ENCODE peak calls at places on chromosomes 13 and 19, in four cellular contexts. One of them, this sample, is unnamed.

GRCh38 chr13:39025433-39025839 is 12.5 kb downstream of the PROSER1 start:
- DNase-seq in fibroblast of lung: no peak
- DNase-seq in dorsolateral prefrontal cortex: no peak
- DNase-seq in thyroid gland: no peak
- DNase-seq in this sample: no peak

GRCh38 chr19:5103061-5103701 is 134.3 kb downstream of the KDM4B start:
- DNase-seq in fibroblast of lung: peak
- DNase-seq in dorsolateral prefrontal cortex: no peak
- DNase-seq in thyroid gland: peak
- DNase-seq in this sample: no peak

GRCh38 chr13:67299072-67299635 is 69.0 kb upstream of the PCDH9 start:
- DNase-seq in fibroblast of lung: peak
- DNase-seq in dorsolateral prefrontal cortex: no peak
- DNase-seq in thyroid gland: no peak
- DNase-seq in this sample: no peak

GRCh38 chr19:18713550-18714117 is 30.2 kb downstream of the CRTC1 start:
- DNase-seq in fibroblast of lung: no peak
- DNase-seq in dorsolateral prefrontal cortex: no peak
- DNase-seq in thyroid gland: no peak
- DNase-seq in this sample: no peak

GRCh38 chr13:108947551-108948030 is 318.2 kb downstream of the MYO16 start:
- DNase-seq in fibroblast of lung: peak
- DNase-seq in dorsolateral prefrontal cortex: no peak
- DNase-seq in thyroid gland: no peak
- DNase-seq in this sample: no peak

GRCh38 chr19:28578786-28579505 is 634.0 kb downstream of the UQCRFS1 start:
- DNase-seq in fibroblast of lung: no peak
- DNase-seq in dorsolateral prefrontal cortex: no peak
- DNase-seq in thyroid gland: no peak
- DNase-seq in this sample: no peak

GRCh38 chr19:11418518-11419506 is at the start of gene RGL3:
- DNase-seq in fibroblast of lung: no peak
- DNase-seq in dorsolateral prefrontal cortex: no peak
- DNase-seq in thyroid gland: peak
- DNase-seq in this sample: no peak

GRCh38 chr19:5996102-5996501 is 18.2 kb upstream of the RANBP3 start:
- DNase-seq in fibroblast of lung: no peak
- DNase-seq in dorsolateral prefrontal cortex: no peak
- DNase-seq in thyroid gland: no peak
- DNase-seq in this sample: no peak

GRCh38 chr13:50691682-50692263 is 151.7 kb downstream of the DLEU7 start:
- DNase-seq in fibroblast of lung: peak
- DNase-seq in dorsolateral prefrontal cortex: no peak
- DNase-seq in thyroid gland: no peak
- DNase-seq in this sample: no peak

GRCh38 chr19:46428278-46429141 is at the start of gene PNMA8C:
- DNase-seq in fibroblast of lung: peak
- DNase-seq in dorsolateral prefrontal cortex: peak
- DNase-seq in thyroid gland: peak
- DNase-seq in this sample: no peak

GRCh38 chr19:45474941-45475516 is 7.2 kb downstream of the FOSB start:
- DNase-seq in fibroblast of lung: no peak
- DNase-seq in dorsolateral prefrontal cortex: no peak
- DNase-seq in thyroid gland: peak
- DNase-seq in this sample: no peak

GRCh38 chr19:54156490-54156889 is 3.0 kb downstream of the LENG1 start:
- DNase-seq in fibroblast of lung: no peak
- DNase-seq in dorsolateral prefrontal cortex: no peak
- DNase-seq in thyroid gland: no peak
- DNase-seq in this sample: no peak

GRCh38 chr13:52847322-52847681 is 1.1 kb downstream of the PCDH8 start:
- DNase-seq in fibroblast of lung: no peak
- DNase-seq in dorsolateral prefrontal cortex: no peak
- DNase-seq in thyroid gland: no peak
- DNase-seq in this sample: no peak

GRCh38 chr13:52847682-52848432 is 583 bp downstream of the PCDH8 start:
- DNase-seq in fibroblast of lung: no peak
- DNase-seq in dorsolateral prefrontal cortex: no peak
- DNase-seq in thyroid gland: no peak
- DNase-seq in this sample: no peak

GRCh38 chr13:52845766-52846566 is 2.5 kb downstream of the PCDH8 start:
- DNase-seq in fibroblast of lung: peak
- DNase-seq in dorsolateral prefrontal cortex: no peak
- DNase-seq in thyroid gland: peak
- DNase-seq in this sample: no peak

GRCh38 chr13:52846567-52847321 is 1.7 kb downstream of the PCDH8 start:
- DNase-seq in fibroblast of lung: peak
- DNase-seq in dorsolateral prefrontal cortex: no peak
- DNase-seq in thyroid gland: peak
- DNase-seq in this sample: no peak

DNA sequence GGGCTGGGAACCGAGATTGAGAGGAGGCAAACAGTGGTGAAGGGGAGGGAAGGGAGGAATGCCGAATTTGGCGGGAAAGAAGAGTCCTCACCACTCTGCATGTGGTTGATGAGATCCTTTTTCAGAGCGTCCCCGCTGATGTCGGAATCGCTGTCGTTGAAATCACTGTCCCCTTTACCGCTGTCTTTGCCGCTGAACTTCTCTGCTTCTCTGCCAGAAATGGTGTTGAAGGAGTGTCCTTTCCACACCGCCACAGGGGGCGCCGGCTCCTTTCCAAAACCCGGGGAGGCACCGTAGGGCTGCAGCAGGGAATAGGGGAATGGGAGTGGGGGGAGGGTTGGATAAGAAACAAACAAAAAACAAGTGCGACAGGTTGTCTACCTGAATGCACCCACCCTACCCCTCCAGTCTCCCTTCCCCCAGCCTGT is 3.1 kb downstream of the PCDH8 start:
- DNase-seq in fibroblast of lung: no peak
- DNase-seq in dorsolateral prefrontal cortex: no peak
- DNase-seq in thyroid gland: peak
- DNase-seq in this sample: no peak
- H3K4me3 ChIP-seq in fibroblast of lung: no peak
- H3K4me3 ChIP-seq in dorsolateral prefrontal cortex: peak
- H3K4me3 ChIP-seq in thyroid gland: no peak
- H3K4me3 ChIP-seq in this sample: no peak

GRCh38 chr13:60174113-60174512 is 10.4 kb upstream of the DIAPH3 start:
- DNase-seq in fibroblast of lung: no peak
- DNase-seq in dorsolateral prefrontal cortex: no peak
- DNase-seq in thyroid gland: no peak
- DNase-seq in this sample: no peak

GRCh38 chr13:60165391-60166099 is 1.8 kb upstream of the DIAPH3 start:
- DNase-seq in fibroblast of lung: peak
- DNase-seq in dorsolateral prefrontal cortex: no peak
- DNase-seq in thyroid gland: no peak
- DNase-seq in this sample: no peak

GRCh38 chr13:60170414-60170813 is 6.7 kb upstream of the DIAPH3 start:
- DNase-seq in fibroblast of lung: no peak
- DNase-seq in dorsolateral prefrontal cortex: no peak
- DNase-seq in thyroid gland: no peak
- DNase-seq in this sample: no peak

GRCh38 chr13:60167121-60167520 is 3.4 kb upstream of the DIAPH3 start:
- DNase-seq in fibroblast of lung: no peak
- DNase-seq in dorsolateral prefrontal cortex: no peak
- DNase-seq in thyroid gland: no peak
- DNase-seq in this sample: no peak

GRCh38 chr13:60169239-60170031 is 5.7 kb upstream of the DIAPH3 start:
- DNase-seq in fibroblast of lung: no peak
- DNase-seq in dorsolateral prefrontal cortex: no peak
- DNase-seq in thyroid gland: no peak
- DNase-seq in this sample: no peak
- TF ChIP-seq CTCF in fibroblast of lung: no peak
- TF ChIP-seq CTCF in dorsolateral prefrontal cortex: no peak
- TF ChIP-seq CTCF in thyroid gland: no peak
- TF ChIP-seq CTCF in this sample: no peak

GRCh38 chr13:51827254-51827653 is 17.7 kb downstream of the TMEM272 start:
- DNase-seq in fibroblast of lung: no peak
- DNase-seq in dorsolateral prefrontal cortex: no peak
- DNase-seq in thyroid gland: no peak
- DNase-seq in this sample: no peak
- H3K4me3 ChIP-seq in fibroblast of lung: no peak
- H3K4me3 ChIP-seq in dorsolateral prefrontal cortex: no peak
- H3K4me3 ChIP-seq in thyroid gland: no peak
- H3K4me3 ChIP-seq in this sample: no peak

DNA sequence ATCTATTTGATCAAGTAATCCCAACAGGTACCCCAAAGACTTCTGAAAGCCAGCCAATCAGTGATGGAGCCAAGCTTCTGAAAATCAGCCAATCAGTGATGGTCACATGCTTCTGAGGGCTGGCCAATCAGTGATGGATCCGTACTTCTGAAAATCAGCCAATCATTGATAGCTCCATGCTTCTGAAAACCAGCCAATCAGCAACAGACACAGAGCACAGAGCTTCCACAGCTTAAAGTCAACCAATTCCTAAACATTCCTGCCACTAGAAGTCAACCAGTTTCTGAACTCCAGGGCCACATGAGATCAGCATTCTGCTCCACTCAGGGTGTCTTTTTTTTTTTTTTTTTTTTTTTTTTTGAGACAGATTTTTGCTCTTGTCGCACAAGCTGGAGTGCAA is 8.2 kb upstream of the HSD17B14 start:
- DNase-seq in fibroblast of lung: peak
- DNase-seq in dorsolateral prefrontal cortex: no peak
- DNase-seq in thyroid gland: no peak
- DNase-seq in this sample: no peak
- TF ChIP-seq CTCF in fibroblast of lung: peak
- TF ChIP-seq CTCF in dorsolateral prefrontal cortex: no peak
- TF ChIP-seq CTCF in thyroid gland: no peak
- TF ChIP-seq CTCF in this sample: no peak

GRCh38 chr19:14115761-14116160 is 1.8 kb downstream of the PRKACA start:
- DNase-seq in fibroblast of lung: no peak
- DNase-seq in dorsolateral prefrontal cortex: no peak
- DNase-seq in thyroid gland: no peak
- DNase-seq in this sample: no peak
- H3K4me3 ChIP-seq in fibroblast of lung: peak
- H3K4me3 ChIP-seq in dorsolateral prefrontal cortex: peak
- H3K4me3 ChIP-seq in thyroid gland: no peak
- H3K4me3 ChIP-seq in this sample: peak

DNA sequence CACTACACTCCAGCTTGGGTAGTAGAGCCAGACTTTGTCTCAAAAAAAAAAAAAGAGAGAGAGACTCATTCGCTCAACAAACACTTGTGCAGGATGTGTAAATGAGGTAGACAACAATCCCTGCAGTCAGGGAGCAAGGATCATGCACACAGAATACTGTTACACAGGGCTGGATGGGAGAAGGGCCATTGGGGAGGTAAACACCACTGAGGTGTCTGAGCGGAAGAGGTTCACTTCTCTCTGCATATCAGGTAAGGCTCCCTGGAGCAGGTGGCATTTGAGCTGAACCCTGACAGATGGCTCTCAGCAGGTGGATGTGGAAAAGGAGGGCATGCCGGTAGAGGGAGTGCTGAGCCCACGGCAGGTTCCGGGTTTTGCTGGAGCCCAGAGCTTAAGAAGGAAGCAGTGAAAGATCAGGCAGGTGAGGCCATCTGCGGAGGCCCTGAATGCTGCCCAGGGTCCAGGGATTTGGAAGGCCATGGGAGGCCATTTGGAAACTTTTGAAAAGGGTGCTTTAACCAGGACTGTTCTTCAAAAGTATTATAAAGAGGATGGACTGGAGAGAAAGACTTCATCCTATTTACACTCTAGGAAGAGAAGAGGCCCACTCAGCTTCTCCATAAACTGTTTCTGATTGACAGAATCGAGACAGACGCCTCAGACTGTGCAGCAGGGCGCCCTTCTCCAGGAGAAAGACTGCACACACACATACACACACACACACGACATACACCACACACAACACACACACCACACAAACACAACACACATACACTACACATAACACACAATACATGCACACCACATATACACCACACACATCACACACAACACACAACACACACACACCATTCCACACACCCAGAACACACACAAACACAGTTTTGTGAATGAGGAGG is 199.4 kb downstream of the USP12 start:
- DNase-seq in fibroblast of lung: no peak
- DNase-seq in dorsolateral prefrontal cortex: no peak
- DNase-seq in thyroid gland: no peak
- DNase-seq in this sample: no peak
- TF ChIP-seq CTCF in fibroblast of lung: peak
- TF ChIP-seq CTCF in dorsolateral prefrontal cortex: no peak
- TF ChIP-seq CTCF in thyroid gland: no peak
- TF ChIP-seq CTCF in this sample: peak

DNA sequence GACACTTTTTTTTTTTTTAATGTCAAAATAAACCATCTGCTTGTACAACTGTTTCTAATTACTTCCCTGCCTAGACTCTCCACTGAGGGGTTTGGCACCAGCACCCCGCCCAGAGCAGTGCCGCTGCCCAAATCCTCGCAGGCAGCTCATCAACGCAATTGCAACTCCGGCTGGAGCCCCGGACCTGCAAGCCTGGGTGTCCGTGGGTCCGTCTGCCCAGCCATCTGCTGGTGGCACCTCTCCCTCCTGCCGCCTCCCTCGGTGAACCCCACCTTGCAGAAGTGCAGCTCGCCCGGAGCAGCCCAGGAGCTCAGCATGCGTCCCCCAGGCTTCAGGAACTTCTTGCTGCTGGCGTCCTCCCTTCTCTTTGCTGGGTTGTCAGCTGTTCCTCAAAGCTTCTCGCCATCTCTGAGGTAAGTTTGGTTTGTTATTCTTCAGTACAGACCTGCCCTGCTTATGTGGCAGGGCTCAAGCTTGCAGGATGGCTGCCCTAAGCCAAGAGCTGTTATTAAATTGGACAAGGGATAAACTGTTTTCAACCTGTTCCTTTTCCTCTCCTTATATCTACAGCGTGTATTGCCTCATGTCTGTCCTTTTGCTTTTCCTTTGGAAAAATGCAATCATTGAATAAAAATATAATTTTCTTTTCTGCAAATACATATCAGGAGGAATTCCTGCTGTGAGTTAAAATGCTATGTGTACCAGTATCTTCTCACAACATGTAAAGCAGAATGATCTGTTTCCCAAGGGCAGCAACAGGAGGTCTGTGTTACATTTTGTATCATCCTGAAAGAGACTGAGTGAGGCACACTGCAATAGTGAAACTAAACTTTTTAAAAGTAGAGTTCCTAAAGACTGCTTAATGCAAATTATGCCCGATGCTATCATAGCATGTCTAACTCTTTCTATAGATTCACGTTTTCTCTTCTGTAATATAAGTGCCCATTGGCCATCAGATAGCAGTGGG is at the start of gene ITGBL1:
- DNase-seq in fibroblast of lung: no peak
- DNase-seq in dorsolateral prefrontal cortex: no peak
- DNase-seq in thyroid gland: peak
- DNase-seq in this sample: no peak
- H3K4me3 ChIP-seq in fibroblast of lung: peak
- H3K4me3 ChIP-seq in dorsolateral prefrontal cortex: peak
- H3K4me3 ChIP-seq in thyroid gland: peak
- H3K4me3 ChIP-seq in this sample: peak

This sample was measured in AG04449.